ENCODE peak calls at places on chromosomes 1 and 21, in nine cellular contexts. P is breast epithelium, J is K562, Z is heart left ventricle, V is Peyer's patch, I is A549, L is stomach, W is adrenal gland, G is IMR-90. X is an unnamed sample.

GRCh38 chr1:116262995-116263385 is 110.1 kb upstream of the ATP1A1 start:
- DNase-seq in W (no peak), P (no peak), L (no peak), G (no peak), I (no peak), V (no peak), Z (no peak), J (no peak), X (no peak)

GRCh38 chr1:147821883-147822282 is 61.5 kb upstream of the GJA5 start:
- DNase-seq in V (no peak), J (no peak), P (no peak), Z (peak), L (no peak), W (peak), G (no peak), I (no peak), X (no peak)

GRCh38 chr1:234001817-234002216 is 97.3 kb downstream of the SLC35F3 start:
- DNase-seq in V (no peak), J (no peak), Z (no peak), G (no peak), L (no peak), P (no peak), W (no peak), I (peak), X (no peak)

GRCh38 chr1:210816136-210816535 is 317.8 kb downstream of the KCNH1 start:
- DNase-seq in L (no peak), V (no peak), G (no peak), I (no peak), Z (no peak), W (no peak), J (no peak), P (no peak), X (no peak)

GRCh38 chr21:29056005-29056404 is 17.4 kb downstream of the CCT8 start:
- DNase-seq in I (peak), L (no peak), G (peak), W (no peak), Z (no peak), J (no peak), P (no peak), V (no peak), X (no peak)

GRCh38 chr1:157960773-157961172 is 32.7 kb upstream of the KIRREL1 start:
- DNase-seq in J (no peak), G (no peak), L (no peak), V (no peak), W (no peak), Z (no peak), I (no peak), P (no peak), X (no peak)

GRCh38 chr1:179372160-179372559 is 6.4 kb downstream of the AXDND1 start:
- DNase-seq in V (no peak), P (no peak), J (no peak), Z (no peak), W (no peak), G (no peak), I (no peak), L (no peak), X (no peak)

GRCh38 chr1:223022641-223023473 is 120.2 kb downstream of the TLR5 start:
- DNase-seq in W (no peak), L (no peak), Z (peak), J (no peak), V (no peak), P (no peak), I (no peak), G (no peak), X (no peak)

GRCh38 chr21:43188712-43189151 is 19.9 kb downstream of the CRYAA start:
- DNase-seq in J (no peak), G (no peak), P (peak), V (peak), Z (peak), L (peak), W (peak), I (no peak), X (peak)

GRCh38 chr1:79044974-79045650 is 38.6 kb upstream of the ADGRL4 start:
- DNase-seq in Z (peak), V (no peak), J (no peak), I (no peak), W (no peak), P (no peak), G (no peak), L (no peak), X (no peak)

GRCh38 chr1:76781447-76781846 is 85.8 kb upstream of the ST6GALNAC5 start:
- DNase-seq in G (no peak), Z (no peak), J (no peak), V (no peak), P (no peak), W (no peak), L (no peak), I (no peak), X (no peak)

GRCh38 chr1:155207578-155208405 is at the start of gene THBS3:
- DNase-seq in P (no peak), V (no peak), Z (peak), L (no peak), I (no peak), W (no peak), J (no peak), G (peak), X (no peak)

GRCh38 chr1:227805606-227806197 is 9.8 kb upstream of the PRSS38 start:
- DNase-seq in J (no peak), W (no peak), P (no peak), L (no peak), Z (no peak), G (peak), I (peak), V (no peak), X (no peak)

GRCh38 chr1:93722081-93723031 is 40.7 kb upstream of the BCAR3 start:
- DNase-seq in G (no peak), P (no peak), W (peak), I (no peak), L (no peak), J (no peak), Z (peak), V (no peak), X (no peak)

GRCh38 chr1:62725981-62726588 is 37.9 kb upstream of the DOCK7 start:
- DNase-seq in J (no peak), P (no peak), I (no peak), Z (no peak), G (peak), L (no peak), V (no peak), W (no peak), X (no peak)

GRCh38 chr21:43684424-43684823 is 25.1 kb downstream of the RRP1B start:
- DNase-seq in V (no peak), G (no peak), P (no peak), W (no peak), I (no peak), J (no peak), L (no peak), Z (no peak), X (no peak)

GRCh38 chr1:31181515-31182343 is 58.0 kb downstream of the NKAIN1 start:
- DNase-seq in I (peak), J (peak), V (peak), L (peak), P (peak), W (peak), G (no peak), Z (peak), X (peak)

GRCh38 chr1:182235952-182236650 is 155.5 kb downstream of the GLUL start:
- DNase-seq in J (peak), P (no peak), W (no peak), G (peak), V (peak), L (no peak), Z (peak), I (no peak), X (no peak)

GRCh38 chr1:193019442-193020026 is 39.6 kb downstream of the UCHL5 start:
- DNase-seq in J (peak), P (no peak), W (no peak), L (no peak), Z (no peak), V (no peak), G (peak), I (peak), X (no peak)

GRCh38 chr1:170556910-170557309 is 24.9 kb downstream of the GORAB start:
- DNase-seq in L (no peak), W (no peak), V (no peak), P (no peak), J (no peak), I (no peak), G (peak), Z (no peak), X (no peak)

GRCh38 chr1:34306568-34306967 is 129.9 kb downstream of the C1orf94 start:
- DNase-seq in P (no peak), V (no peak), J (no peak), I (no peak), W (no peak), L (no peak), G (no peak), Z (no peak), X (no peak)

GRCh38 chr1:184483101-184483813 is 96.4 kb downstream of the C1orf21 start:
- DNase-seq in I (no peak), W (peak), J (no peak), P (no peak), V (peak), L (peak), Z (peak), G (peak), X (no peak)

GRCh38 chr1:26318338-26319064 is 743 bp downstream of the CD52 start:
- DNase-seq in J (peak), G (no peak), W (peak), V (peak), Z (no peak), L (no peak), P (no peak), I (no peak), X (no peak)

GRCh38 chr1:220692436-220693228 is 2.5 kb downstream of the C1orf115 start:
- DNase-seq in V (no peak), J (no peak), W (no peak), G (no peak), I (no peak), L (no peak), Z (no peak), P (no peak), X (no peak)

GRCh38 chr1:109657395-109657794 is 1.5 kb downstream of the GSTM4 start:
- DNase-seq in W (no peak), J (no peak), P (no peak), G (no peak), Z (no peak), I (no peak), L (no peak), V (no peak), X (peak)

GRCh38 chr1:18384059-18384458 is 96.7 kb upstream of the KLHDC7A start:
- DNase-seq in J (no peak), P (no peak), V (no peak), Z (no peak), W (peak), G (no peak), L (no peak), I (no peak), X (no peak)

GRCh38 chr1:46527474-46528296 is 23.8 kb downstream of the KNCN start:
- DNase-seq in V (peak), I (peak), L (peak), W (peak), G (peak), J (peak), Z (peak), P (peak), X (peak)

GRCh38 chr21:41321908-41322495 is 5.4 kb downstream of the FAM3B start:
- DNase-seq in Z (no peak), G (no peak), L (peak), J (no peak), V (no peak), P (no peak), W (no peak), I (no peak), X (no peak)

GRCh38 chr1:29122987-29123870 is 474 bp downstream of the TMEM200B start:
- DNase-seq in V (no peak), W (peak), G (peak), I (no peak), Z (no peak), P (no peak), L (no peak), J (no peak), X (no peak)

DNA sequence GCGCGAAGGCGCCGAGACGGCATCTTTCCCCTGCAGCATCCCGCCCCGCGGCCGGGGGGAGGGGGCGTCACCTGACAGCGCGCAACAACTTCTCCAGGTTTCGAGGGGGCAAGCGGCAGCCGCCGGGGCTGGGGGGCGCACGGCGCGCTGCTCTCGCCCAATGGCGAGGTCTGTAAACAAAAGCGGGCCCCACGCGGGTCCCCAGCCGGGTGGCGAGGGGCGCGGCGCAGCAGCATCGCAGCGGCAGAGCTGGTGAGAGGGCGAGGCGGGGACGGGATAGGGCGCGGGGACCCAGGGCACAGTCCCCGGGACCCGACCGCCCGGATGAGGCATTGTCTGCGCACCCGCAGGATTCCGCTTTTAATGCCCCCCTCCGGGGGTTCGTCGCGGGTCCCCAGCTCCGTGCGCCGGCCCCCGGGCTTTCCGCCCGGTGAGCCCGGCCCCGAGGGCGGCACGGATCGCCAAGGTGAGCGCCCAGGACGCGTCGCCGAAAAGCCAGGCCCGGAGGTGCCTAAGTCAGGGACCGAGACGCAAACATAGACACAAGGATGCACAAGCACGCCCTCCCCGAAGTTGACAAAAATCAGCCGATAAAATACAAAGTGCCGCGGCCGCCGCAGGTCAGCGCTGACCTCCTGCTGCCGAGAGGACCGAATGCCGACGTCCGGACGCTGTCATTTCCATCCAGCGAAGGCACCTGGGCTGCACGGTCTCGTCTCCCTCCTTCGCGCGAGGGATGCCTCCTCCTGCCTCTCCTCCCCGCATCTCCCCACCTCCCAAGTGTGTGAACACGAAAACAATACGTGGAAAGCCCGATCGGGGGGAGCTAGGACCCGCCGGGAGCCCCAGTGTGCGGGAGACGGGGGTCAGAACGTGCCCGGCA is 101.3 kb upstream of the SOD1 start:
- DNase-seq in Z (no peak), W (no peak), J (no peak), L (no peak), P (no peak), G (no peak), I (no peak), V (no peak), X (no peak)
- TF ChIP-seq CTCF in Z (no peak), W (no peak), J (no peak), L (no peak), P (no peak), G (no peak), I (no peak), V (no peak), X (no peak)

DNA sequence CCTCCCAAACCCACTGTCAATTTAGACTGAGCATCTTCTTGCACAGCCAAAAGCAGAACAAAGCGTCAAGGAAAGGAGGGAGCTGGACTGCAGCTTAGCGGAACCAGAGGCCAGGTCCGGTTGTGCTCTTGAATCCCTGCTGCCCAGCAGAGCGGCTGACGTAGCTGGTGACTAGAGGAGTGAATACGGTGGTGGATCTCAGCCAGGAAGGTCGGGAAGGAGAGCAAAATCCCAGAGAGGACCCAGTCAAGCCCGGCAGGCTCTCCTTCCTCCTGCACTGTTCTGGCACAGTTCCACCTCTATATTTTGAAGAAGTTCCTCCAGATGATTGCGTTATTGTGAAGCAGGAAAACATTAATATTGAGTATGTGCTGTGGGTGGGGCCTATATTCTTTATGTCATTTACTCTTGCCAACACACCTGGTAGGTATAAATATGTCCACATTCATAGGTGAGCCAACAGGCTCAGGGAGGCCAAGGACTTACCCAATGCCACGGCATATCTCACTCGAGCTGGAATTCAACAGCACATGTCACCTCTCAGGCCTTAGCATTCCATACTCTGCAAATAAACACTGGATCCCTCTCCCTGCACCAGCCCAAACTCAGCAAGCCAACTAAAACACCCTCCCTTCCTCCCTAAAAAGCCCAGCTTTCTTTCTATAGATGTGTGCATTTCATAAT is 23.6 kb upstream of the ABCB10 start:
- DNase-seq in I (no peak), G (peak), Z (peak), V (no peak), W (peak), P (no peak), L (peak), J (no peak), X (no peak)
- H3K4me3 ChIP-seq in I (no peak), G (no peak), Z (no peak), V (no peak), W (no peak), P (no peak), L (no peak), J (no peak), X (no peak)

DNA sequence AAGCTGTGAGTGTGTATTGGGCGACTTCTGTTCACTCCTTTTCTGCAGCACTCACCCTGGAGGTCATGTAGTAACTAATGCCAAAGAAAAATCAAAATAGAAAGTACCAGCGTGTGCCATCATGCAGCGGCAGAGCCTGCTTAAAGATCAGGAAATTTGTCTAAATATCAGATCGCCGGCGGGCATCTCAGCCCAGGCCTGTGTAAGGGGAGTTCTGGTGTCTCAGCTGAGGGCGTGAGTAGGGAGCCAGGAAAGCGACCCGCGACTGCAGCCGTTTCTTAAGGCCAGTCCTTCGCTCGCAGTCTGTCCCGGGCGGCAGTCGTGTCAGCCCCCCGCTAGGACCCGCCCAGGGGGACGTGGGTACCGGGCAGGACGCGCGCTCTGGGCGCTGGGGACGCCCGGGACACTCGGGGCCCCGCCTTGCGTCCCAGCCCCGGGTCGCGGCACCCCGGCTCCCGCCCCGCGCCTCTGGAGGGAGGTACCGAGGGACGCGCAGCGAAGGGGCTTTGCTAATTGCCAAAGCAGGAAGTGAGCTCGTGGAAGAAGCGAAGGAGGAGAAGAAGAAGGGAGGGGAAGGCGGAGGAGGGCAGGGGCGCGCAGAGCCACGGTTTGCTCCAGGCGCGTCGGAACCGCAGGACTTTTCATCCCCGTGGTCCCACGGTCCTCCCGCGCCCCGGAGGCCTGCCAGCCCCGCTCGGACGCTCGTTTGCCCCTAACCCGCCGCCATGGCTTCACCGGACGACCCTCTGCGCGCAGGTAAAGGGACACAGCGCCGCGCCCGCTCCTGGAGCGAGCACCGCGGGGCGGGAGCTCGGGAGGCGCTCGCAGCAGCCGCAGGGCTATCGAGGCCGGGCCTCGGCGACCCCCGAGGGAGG is 1.1 kb downstream of the EDARADD start:
- DNase-seq in J (peak), I (peak), L (peak), P (no peak), W (no peak), Z (peak), V (peak), G (no peak), X (peak)
- TF ChIP-seq POLR2A in J (peak), I (peak), L (peak), P (no peak), W (no peak), Z (no peak), V (no peak), G (no peak), X (no peak)

GRCh38 chr1:57082711-57083439 is 117.1 kb upstream of the C8B start:
- DNase-seq in Z (peak), V (no peak), G (no peak), J (no peak), L (no peak), W (no peak), P (no peak), I (no peak), X (no peak)

DNA sequence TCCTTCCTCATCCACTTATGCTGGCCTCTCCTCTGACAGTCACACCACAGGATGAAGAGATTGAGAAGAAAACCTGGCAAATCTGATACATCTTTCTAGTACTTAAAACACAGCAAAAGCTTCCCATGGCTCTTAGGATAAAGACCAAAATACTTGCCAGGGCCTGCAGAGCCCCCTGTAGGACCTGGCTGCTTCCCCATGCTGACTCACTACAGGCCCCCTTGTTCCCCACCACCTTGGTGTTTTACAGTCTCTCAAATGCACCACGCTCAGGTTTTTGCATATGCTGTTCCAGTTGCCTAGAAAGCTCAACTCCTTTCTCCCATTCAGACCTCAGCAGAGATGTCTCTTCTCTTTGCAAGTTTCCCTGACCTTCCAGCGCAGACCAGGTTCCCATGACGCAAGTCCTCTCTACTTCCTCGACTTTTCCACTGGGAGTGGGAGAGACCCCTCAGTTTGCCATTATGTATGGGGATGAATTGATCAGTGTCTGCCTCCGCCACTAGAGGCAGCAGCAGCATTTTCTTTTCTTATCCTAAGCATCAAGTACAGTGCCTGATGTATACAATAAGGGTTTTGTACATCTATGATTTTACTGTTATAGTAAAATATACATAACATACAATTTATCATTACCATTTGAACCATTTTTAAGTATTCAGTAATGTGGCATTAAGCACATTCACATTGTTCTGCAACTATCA is 113.8 kb upstream of the C8B start:
- DNase-seq in G (no peak), J (peak), Z (no peak), I (peak), W (no peak), V (no peak), P (no peak), L (no peak), X (no peak)
- TF ChIP-seq CTCF in G (peak), J (peak), Z (peak), I (peak), W (no peak), V (no peak), P (no peak), L (no peak), X (no peak)

GRCh38 chr1:219188331-219188803 is 14.7 kb downstream of the LYPLAL1 start:
- DNase-seq in L (no peak), V (no peak), P (no peak), W (no peak), G (no peak), J (no peak), Z (no peak), I (no peak), X (no peak)
- H3K4me3 ChIP-seq in L (no peak), V (no peak), P (no peak), W (no peak), G (no peak), J (no peak), Z (no peak), I (peak), X (no peak)

GRCh38 chr1:1014896-1015681 is 1.8 kb downstream of the ISG15 start:
- DNase-seq in P (no peak), W (no peak), G (no peak), L (no peak), Z (peak), J (no peak), I (no peak), V (no peak), X (no peak)
- TF ChIP-seq POLR2A in P (no peak), W (no peak), G (no peak), L (no peak), Z (no peak), J (no peak), I (no peak), V (no peak), X (no peak)